ENCODE peak calls at places on chromosomes 2 and 18, in ten cellular contexts. Z is renal cortical epithelial cell; K is chondrocyte; E is uterus; T is aorta; M is cardiac muscle cell; X is stimulated activated CD4-positive, alpha-beta T cell treated with anti-CD3 and anti-CD28 coated beads, Interleukin-4, amount 100 ng/mL, for 48 hours; P is H54; S is activated CD8-positive, alpha-beta memory T cell treated with anti-CD3 and anti-CD28 coated beads for 4 hours; N is Peyer's patch. I is an unnamed sample.

GRCh38 chr2:160205511-160205910 is 5.4 kb upstream of the ITGB6 start:
- DNase-seq in N (no peak), P (peak), K (no peak), E (no peak), Z (peak), M (no peak), X (no peak), T (peak), S (no peak), I (peak)

GRCh38 chr2:142131016-142131714 is at the start of gene LRP1B:
- DNase-seq in E (peak), P (no peak), N (no peak), X (no peak), T (no peak), K (no peak), S (no peak), Z (peak), M (peak), I (peak)

GRCh38 chr2:218953366-218953954 is 6.0 kb upstream of the CDK5R2 start:
- DNase-seq in Z (no peak), X (no peak), T (no peak), S (no peak), E (no peak), N (no peak), M (no peak), K (no peak), P (no peak), I (no peak)

GRCh38 chr2:42808301-42808700 is 15.9 kb upstream of the HAAO start:
- DNase-seq in P (no peak), T (no peak), K (no peak), Z (no peak), M (no peak), N (no peak), E (no peak), S (no peak), X (no peak), I (no peak)

GRCh38 chr18:28039078-28039477 is 137.9 kb downstream of the CDH2 start:
- DNase-seq in Z (peak), S (no peak), E (no peak), K (no peak), T (no peak), X (no peak), N (no peak), P (peak), M (no peak), I (no peak)

GRCh38 chr2:106057206-106057605 is 136.9 kb downstream of the UXS1 start:
- DNase-seq in S (no peak), E (no peak), P (peak), T (no peak), M (no peak), K (no peak), X (peak), N (no peak), Z (peak), I (no peak)

GRCh38 chr18:13930964-13931363 is 15.6 kb upstream of the MC2R start:
- DNase-seq in N (no peak), X (no peak), S (no peak), P (no peak), E (no peak), Z (no peak), T (no peak), K (no peak), M (no peak), I (no peak)

GRCh38 chr2:16226942-16227664 is 286.8 kb downstream of the MYCN start:
- DNase-seq in K (no peak), P (no peak), T (no peak), M (no peak), N (no peak), E (no peak), S (no peak), Z (no peak), X (no peak), I (no peak)

GRCh38 chr2:17107875-17108274 is 410.4 kb downstream of the RAD51AP2 start:
- DNase-seq in N (no peak), K (no peak), X (no peak), P (no peak), Z (no peak), T (no peak), E (no peak), M (peak), S (no peak), I (no peak)

GRCh38 chr2:121818546-121818945 is 63.1 kb downstream of the TSN start:
- DNase-seq in S (no peak), P (no peak), K (no peak), Z (no peak), X (no peak), N (no peak), E (no peak), M (no peak), T (no peak), I (no peak)

GRCh38 chr2:217099561-217099960 is 239.7 kb upstream of the TNP1 start:
- DNase-seq in K (no peak), P (no peak), T (peak), X (no peak), Z (peak), S (no peak), M (no peak), E (no peak), N (no peak), I (no peak)

GRCh38 chr2:184620367-184620766 is 22.0 kb downstream of the ZNF804A start:
- DNase-seq in E (no peak), Z (no peak), P (no peak), S (no peak), X (no peak), M (no peak), N (no peak), T (no peak), K (no peak), I (no peak)